ENCODE peak calls at places on chromosomes 13 and 19, in four cellular contexts. H is K562, B is GM12878, G is WTC11. P is an unnamed sample.

GRCh38 chr13:91647361-91647970 is 249.0 kb downstream of the GPC5 start:
- DNase-seq in H (peak), B (no peak), G (peak), P (peak)

GRCh38 chr19:13053761-13054604 is 48.7 kb downstream of the LYL1 start:
- DNase-seq in H (no peak), B (no peak), G (peak), P (peak)

GRCh38 chr19:45643927-45644771 is 5.0 kb upstream of the EML2 start:
- DNase-seq in H (no peak), B (no peak), G (no peak), P (no peak)

GRCh38 chr13:32211788-32212187 is 103.4 kb downstream of the ZAR1L start:
- DNase-seq in H (no peak), B (no peak), G (no peak), P (no peak)

GRCh38 chr19:39131255-39131755 is 5.7 kb downstream of the PAK4 start:
- DNase-seq in H (no peak), B (no peak), G (no peak), P (no peak)

GRCh38 chr13:42495256-42495655 is 78.7 kb upstream of the TNFSF11 start:
- DNase-seq in H (no peak), B (no peak), G (no peak), P (no peak)

GRCh38 chr13:38395505-38395803 is 45.8 kb downstream of the UFM1 start:
- DNase-seq in H (no peak), B (no peak), G (no peak), P (no peak)

GRCh38 chr19:28635962-28636629 is 576.9 kb downstream of the UQCRFS1 start:
- DNase-seq in H (no peak), B (no peak), G (no peak), P (no peak)

GRCh38 chr13:48377857-48378256 is 35.1 kb downstream of the LPAR6 start:
- DNase-seq in H (no peak), B (no peak), G (no peak), P (no peak)

GRCh38 chr19:23071087-23071511 is 45.7 kb upstream of the ZNF730 start:
- DNase-seq in H (no peak), B (no peak), G (peak), P (no peak)

GRCh38 chr19:23070353-23070781 is 46.5 kb upstream of the ZNF730 start:
- DNase-seq in H (peak), B (no peak), G (peak), P (no peak)

DNA sequence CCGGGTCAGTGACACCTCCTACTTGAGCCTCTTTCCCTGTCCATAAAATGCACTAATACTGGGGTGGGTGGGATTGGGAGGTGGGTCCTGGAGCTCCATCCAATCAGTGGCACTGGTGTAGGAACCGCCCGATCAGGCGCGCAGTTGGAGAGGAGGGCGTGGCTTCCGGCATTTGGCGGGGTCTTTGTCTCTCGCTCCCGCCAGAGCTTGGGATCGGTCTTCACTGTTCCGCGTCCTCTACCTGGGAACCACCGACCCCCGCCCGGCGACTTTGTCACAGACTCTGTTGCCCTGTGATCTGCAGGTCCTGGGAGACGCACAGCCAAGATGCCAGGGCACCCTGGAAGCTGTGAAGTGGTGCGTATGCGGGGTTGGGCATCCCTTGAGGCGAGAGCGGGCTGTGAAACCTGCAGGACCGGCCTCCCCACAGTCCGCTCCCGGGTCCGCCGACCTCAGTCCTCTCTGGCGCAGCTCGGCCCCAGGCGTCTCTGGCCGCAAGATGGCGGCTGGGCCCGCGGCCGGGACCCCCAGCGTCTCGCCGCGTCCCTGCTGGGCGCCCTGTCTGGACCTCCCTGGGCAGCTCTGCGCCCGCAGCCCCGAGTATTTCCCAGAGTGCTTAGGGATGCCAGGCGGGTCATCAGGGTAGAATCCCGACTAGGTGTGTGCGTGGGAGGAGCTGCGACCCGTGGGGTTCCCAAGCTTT is 41.6 kb upstream of the ZNF730 start:
- DNase-seq in H (peak), B (no peak), G (peak), P (no peak)
- TF ChIP-seq TCF7 in H (no peak), B (no peak), G (no peak), P (no peak)

DNA sequence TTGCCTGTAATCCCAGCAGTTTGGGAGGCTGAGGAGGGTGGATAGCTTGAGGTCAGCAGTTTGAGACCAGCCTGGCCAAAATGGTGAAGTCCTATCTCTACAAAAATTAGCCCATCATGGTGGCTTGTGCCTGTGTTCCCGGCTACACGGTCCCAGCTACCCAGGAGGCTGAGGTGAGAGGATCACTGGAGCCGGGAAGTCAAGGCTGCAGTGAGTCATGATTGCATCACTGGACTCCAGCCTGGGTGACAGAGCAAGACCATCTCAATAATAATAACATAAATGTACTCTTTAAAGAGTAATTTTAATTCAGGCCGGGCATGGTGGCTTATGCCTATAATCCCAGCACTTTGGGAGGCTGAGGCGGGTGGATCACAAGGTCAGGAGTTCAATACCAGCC is 38.7 kb downstream of the SKA3 start:
- DNase-seq in H (no peak), B (no peak), G (no peak), P (peak)
- TF ChIP-seq CREM in H (no peak), B (no peak), G (no peak), P (no peak)

GRCh38 chr13:27449936-27450828 is at the start of gene MTIF3:
- DNase-seq in H (peak), B (peak), G (peak), P (peak)

GRCh38 chr13:27448308-27448707 is 2.1 kb downstream of the MTIF3 start:
- DNase-seq in H (no peak), B (no peak), G (no peak), P (no peak)

GRCh38 chr13:27446986-27447583 is 3.3 kb downstream of the MTIF3 start:
- DNase-seq in H (no peak), B (no peak), G (no peak), P (no peak)

GRCh38 chr13:27449081-27449603 is 1.2 kb downstream of the MTIF3 start:
- DNase-seq in H (no peak), B (no peak), G (no peak), P (no peak)

GRCh38 chr13:27450921-27451461 is 627 bp upstream of the MTIF3 start:
- DNase-seq in H (peak), B (no peak), G (peak), P (peak)
- TF ChIP-seq TCF7 in H (no peak), B (no peak), G (no peak), P (no peak)

DNA sequence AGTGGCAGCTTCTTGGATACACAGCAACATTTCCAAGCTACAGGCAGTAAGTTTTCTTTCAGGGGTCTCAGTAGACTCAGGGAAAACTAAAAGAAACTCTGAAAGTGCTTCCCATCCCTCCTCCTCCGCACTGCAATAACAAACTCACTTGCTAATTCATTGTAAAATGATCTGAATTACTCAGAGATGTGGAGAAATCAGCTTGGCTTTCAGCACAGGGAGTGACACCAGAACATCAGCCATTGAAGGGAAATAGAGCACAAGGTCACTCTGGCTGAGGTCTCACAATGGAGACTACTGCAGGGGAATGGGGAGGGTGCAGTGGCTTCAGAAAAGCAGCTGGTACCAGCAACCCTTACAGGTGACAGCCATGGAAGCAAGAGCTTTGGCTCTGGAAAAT is 137.3 kb upstream of the SERP2 start:
- DNase-seq in H (no peak), B (no peak), G (no peak), P (no peak)
- TF ChIP-seq CREM in H (no peak), B (no peak), G (no peak), P (no peak)

GRCh38 chr13:30551194-30551593 is 66.5 kb upstream of the USPL1 start:
- DNase-seq in H (no peak), B (no peak), G (no peak), P (peak)
- TF ChIP-seq TCF7 in H (no peak), B (no peak), G (no peak), P (no peak)

GRCh38 chr13:106155411-106155810 is 380.1 kb downstream of the EFNB2 start:
- DNase-seq in H (no peak), B (no peak), G (no peak), P (no peak)

GRCh38 chr13:106152047-106152446 is 383.4 kb downstream of the EFNB2 start:
- DNase-seq in H (no peak), B (no peak), G (no peak), P (no peak)

GRCh38 chr13:106153876-106154275 is 381.6 kb downstream of the EFNB2 start:
- DNase-seq in H (no peak), B (no peak), G (no peak), P (no peak)

GRCh38 chr13:106153041-106153440 is 382.4 kb downstream of the EFNB2 start:
- DNase-seq in H (no peak), B (no peak), G (no peak), P (no peak)

GRCh38 chr13:106151056-106151699 is 384.3 kb downstream of the EFNB2 start:
- DNase-seq in H (no peak), B (no peak), G (no peak), P (no peak)
- TF ChIP-seq CREM in H (no peak), B (no peak), G (no peak), P (no peak)

GRCh38 chr13:39559838-39560237 is 43.2 kb downstream of the LHFPL6 start:
- DNase-seq in H (no peak), B (no peak), G (no peak), P (no peak)
- TF ChIP-seq TCF7 in H (no peak), B (no peak), G (no peak), P (no peak)

DNA sequence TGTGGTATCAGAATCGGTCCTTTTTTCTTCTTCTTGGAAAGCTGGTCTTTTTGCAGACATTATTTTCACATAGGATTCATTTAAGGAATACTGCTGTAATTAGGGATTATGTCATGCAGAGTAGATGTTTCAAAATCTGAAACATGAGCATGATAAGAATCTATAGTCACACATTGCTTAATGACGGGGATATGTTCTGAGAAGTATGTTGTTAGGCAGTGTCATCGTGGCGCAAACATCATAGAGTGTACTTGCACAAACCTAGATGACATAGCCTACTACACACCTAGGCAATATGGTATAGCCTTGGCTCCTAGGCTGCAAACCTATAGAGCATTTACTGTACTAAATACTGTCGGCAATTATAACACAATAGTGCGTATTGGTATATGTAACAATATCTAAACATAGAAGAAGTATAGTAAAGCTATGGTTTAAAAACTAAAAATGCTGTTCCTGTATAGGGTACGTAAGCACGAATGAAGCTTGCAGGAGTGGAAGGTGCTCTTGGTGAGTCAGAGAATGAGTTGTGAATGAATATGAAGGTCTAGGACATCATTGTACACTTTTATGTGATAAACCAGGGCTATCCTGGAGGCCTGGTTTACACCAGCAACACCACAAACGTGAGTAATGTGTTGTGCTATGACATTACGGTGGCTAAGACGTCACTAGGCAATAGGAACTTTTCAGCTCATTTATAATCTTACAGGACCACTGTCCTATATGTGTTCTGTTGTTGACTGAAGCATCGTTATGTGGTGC is 283.1 kb downstream of the MTUS2 start:
- DNase-seq in H (no peak), B (no peak), G (no peak), P (no peak)
- TF ChIP-seq CREM in H (no peak), B (no peak), G (no peak), P (no peak)

GRCh38 chr13:26873174-26873698 is 112.7 kb upstream of the GPR12 start:
- DNase-seq in H (no peak), B (no peak), G (no peak), P (no peak)

GRCh38 chr13:26861951-26862350 is 101.4 kb upstream of the GPR12 start:
- DNase-seq in H (no peak), B (no peak), G (no peak), P (no peak)

GRCh38 chr13:26872444-26873173 is 112.0 kb upstream of the GPR12 start:
- DNase-seq in H (peak), B (no peak), G (peak), P (peak)

DNA sequence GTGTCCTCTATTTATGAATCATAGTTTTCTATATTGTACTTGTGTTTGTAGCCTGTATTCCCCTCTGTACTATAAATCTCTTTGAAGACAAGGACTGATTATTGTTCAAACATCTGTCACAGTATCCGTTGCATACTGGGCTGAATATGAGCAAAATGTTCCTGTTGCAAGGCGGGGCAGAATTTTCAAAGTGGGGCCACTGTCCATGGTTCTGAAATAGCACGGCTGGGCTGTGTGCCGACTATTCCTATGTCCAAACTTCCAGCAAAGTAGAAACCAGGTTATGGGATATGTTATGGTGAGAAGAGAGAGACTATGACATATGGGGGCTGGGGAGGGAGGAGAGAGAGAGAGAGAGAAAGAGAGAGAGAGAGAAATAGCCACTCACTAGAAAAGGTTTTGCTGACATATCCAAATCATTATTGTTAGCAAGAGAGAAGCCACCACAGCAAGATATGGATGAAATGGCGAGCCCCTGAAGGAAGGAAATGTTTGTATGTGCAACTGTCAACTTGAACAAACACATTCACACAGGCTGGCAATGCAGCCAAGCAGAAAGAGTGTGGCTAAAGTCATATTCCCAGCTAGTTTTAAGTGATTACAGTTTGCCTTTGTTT is 107.0 kb upstream of the GPR12 start:
- DNase-seq in H (peak), B (no peak), G (peak), P (no peak)
- TF ChIP-seq TCF7 in H (no peak), B (no peak), G (no peak), P (no peak)

DNA sequence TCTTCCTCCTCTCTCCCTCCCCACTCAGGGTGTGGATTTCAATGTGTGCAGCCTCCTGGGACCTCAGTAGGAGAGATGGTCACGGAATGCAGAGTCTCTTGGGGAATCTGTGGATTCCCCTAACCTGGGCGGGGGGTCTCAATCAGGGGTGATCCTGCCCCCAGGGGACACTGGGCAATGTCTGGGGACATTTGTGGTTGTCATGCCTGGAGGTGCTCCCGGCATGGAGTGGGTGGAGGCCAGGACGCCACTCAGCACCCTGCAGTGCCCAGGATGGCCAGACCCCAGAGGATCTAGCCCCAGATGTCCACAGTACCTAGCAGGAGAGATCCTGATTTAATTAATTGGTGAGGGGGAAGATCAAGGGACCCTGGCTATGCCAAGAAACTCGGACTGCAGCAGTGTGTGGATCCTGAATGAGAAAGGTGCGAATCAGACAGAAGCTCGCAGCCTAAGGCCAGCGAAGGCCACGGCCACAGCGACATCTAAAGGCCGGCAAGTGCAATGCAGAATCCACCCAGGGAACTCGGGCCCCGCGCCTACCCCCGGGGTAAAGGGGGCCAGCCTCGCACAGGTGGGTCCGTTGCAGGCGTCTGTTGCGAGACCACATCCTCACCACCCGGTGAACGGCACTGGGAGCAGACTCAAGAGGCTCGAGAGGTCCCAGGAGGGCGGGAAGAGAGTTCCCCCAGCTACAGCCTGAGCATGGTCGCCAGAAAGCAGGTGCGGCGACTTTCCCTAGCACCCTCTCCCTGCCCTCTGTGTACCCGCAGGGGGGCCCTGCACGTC is 88.8 kb downstream of the GNG7 start:
- DNase-seq in H (peak), B (no peak), G (peak), P (no peak)
- TF ChIP-seq CREM in H (no peak), B (no peak), G (no peak), P (no peak)

P was measured in HepG2.